ENCODE peak calls at places on chromosomes 13 and 19, in nine cellular contexts. Z, W, B, P, X, H, D, V and R are unnamed samples.

GRCh38 chr13:48233886-48234488 is 981 bp downstream of the ITM2B start:
- DNase-seq in Z (no peak), P (no peak), X (no peak), W (no peak), V (no peak), H (no peak), B (no peak), D (no peak), R (peak; percentile 78)

GRCh38 chr19:14430712-14431111 is 2.4 kb upstream of the PKN1 start:
- DNase-seq in D (no peak), W (no peak), B (no peak), X (no peak), H (no peak), Z (no peak), V (no peak), P (no peak), R (no peak)

GRCh38 chr13:26050568-26051230 is 1.1 kb downstream of the SHISA2 start:
- DNase-seq in W (no peak), P (no peak), H (no peak), Z (peak; percentile 76), D (peak; percentile 72), V (peak; percentile 48), X (no peak), B (no peak), R (peak; percentile 47)

GRCh38 chr19:17183271-17183757 is 31.8 kb upstream of the USE1 start:
- DNase-seq in X (no peak), H (peak; percentile 39), W (no peak), Z (no peak), B (no peak), V (no peak), P (no peak), D (no peak), R (no peak)

GRCh38 chr13:27403727-27404385 is 20.6 kb upstream of the GTF3A start:
- DNase-seq in V (no peak), Z (no peak), X (no peak), B (no peak), H (no peak), P (no peak), D (no peak), W (no peak), R (no peak)

GRCh38 chr19:17686027-17686511 is 2.1 kb downstream of the UNC13A start:
- DNase-seq in P (no peak), B (no peak), X (no peak), Z (no peak), V (no peak), D (no peak), W (peak; percentile 24), H (no peak), R (peak; percentile 10)

GRCh38 chr19:2087621-2088100 is 8.5 kb downstream of the MOB3A start:
- DNase-seq in P (no peak), B (no peak), X (no peak), H (no peak), D (no peak), V (no peak), Z (no peak), W (no peak), R (no peak)

GRCh38 chr13:27919299-27919933 is 384 bp upstream of the PDX1 start:
- DNase-seq in D (no peak), Z (no peak), W (no peak), B (no peak), X (no peak), H (no peak), P (no peak), V (no peak), R (no peak)

GRCh38 chr13:48255954-48256353 is 22.9 kb downstream of the ITM2B start:
- DNase-seq in H (no peak), V (no peak), W (no peak), X (no peak), P (no peak), B (no peak), Z (no peak), D (no peak), R (no peak)

GRCh38 chr19:11551603-11552235 is 7.3 kb downstream of the ELOF1 start:
- DNase-seq in H (no peak), Z (no peak), D (no peak), B (no peak), V (no peak), P (no peak), X (no peak), W (no peak), R (no peak)

GRCh38 chr13:108428691-108429090 is 159.2 kb downstream of the TNFSF13B start:
- DNase-seq in X (no peak), V (no peak), W (no peak), B (no peak), H (no peak), P (no peak), D (no peak), Z (no peak), R (no peak)

GRCh38 chr13:21986602-21987001 is 315.7 kb downstream of the FGF9 start:
- DNase-seq in D (no peak), P (no peak), H (no peak), X (no peak), W (no peak), Z (no peak), B (peak; percentile 34), V (no peak), R (no peak)

GRCh38 chr19:17481986-17482385 is 11.7 kb downstream of the SLC27A1 start:
- DNase-seq in D (no peak), W (no peak), H (no peak), Z (no peak), B (no peak), P (no peak), V (no peak), X (no peak), R (no peak)

GRCh38 chr13:108877300-108877699 is 247.9 kb downstream of the MYO16 start:
- DNase-seq in V (peak; percentile 25), B (no peak), H (no peak), W (peak; percentile 54), X (no peak), D (no peak), Z (no peak), P (no peak), R (peak; percentile 54)

GRCh38 chr13:76538004-76538403 is 348.2 kb downstream of the KCTD12 start:
- DNase-seq in W (no peak), B (no peak), P (no peak), D (no peak), H (no peak), V (no peak), X (no peak), Z (no peak), R (no peak)

GRCh38 chr19:8986296-8986695 is 23.9 kb downstream of the MUC16 start:
- DNase-seq in B (no peak), V (no peak), D (no peak), H (no peak), P (no peak), W (no peak), X (no peak), Z (no peak), R (no peak)

GRCh38 chr19:49949735-49950589 is 11.0 kb downstream of the SIGLEC11 start:
- DNase-seq in X (no peak), W (no peak), D (no peak), V (no peak), B (no peak), H (no peak), P (no peak), Z (no peak), R (no peak)

DNA sequence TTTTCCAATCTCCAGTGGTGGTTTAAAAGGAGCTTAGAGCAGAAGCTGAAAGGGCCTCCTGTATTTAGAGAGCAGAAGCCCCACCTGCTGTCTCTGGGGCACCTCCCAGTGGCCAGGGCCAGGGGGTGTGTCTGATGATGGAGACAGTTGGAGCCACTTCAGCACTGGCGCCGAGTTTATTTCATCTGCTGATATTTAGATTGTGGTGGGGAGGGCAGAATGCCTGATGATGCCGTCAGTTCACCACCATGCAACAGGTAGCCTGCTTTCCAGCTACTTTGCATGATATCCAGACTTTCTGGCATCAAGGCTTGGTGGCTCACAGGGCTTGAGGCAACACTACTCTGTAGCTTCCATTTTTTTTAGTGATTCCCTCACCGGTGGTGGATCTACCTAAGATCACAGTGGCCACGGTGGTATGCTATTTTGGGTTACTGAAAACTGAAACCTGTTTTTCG is 371.9 kb downstream of the KCNRG start:
- DNase-seq in H (peak; percentile 30), Z (peak; percentile 82), V (no peak), B (peak; percentile 53), D (peak; percentile 81), P (no peak), W (no peak), X (no peak), R (peak; percentile 60)
- TF ChIP-seq CTCF in H (no peak), Z (peak; percentile 35), V (peak; percentile 2), B (peak; percentile 28), D (peak; percentile 17), P (peak; percentile 5), W (peak; percentile 49), X (peak; percentile 46), R (peak; percentile 36)

GRCh38 chr19:41998246-41999020 is 4.4 kb upstream of the ATP1A3 start:
- DNase-seq in D (peak; percentile 34), X (no peak), W (peak; percentile 6), V (no peak), P (no peak), B (no peak), Z (no peak), H (peak; percentile 20), R (peak; percentile 53)
- H3K4me3 ChIP-seq in D (no peak overlapping the region), X (no peak overlapping the region), W (no peak overlapping the region), V (no peak overlapping the region), P (no peak overlapping the region), B (no peak overlapping the region), Z (no peak overlapping the region), H (no peak overlapping the region), R (no peak overlapping the region)

GRCh38 chr19:43596842-43597461 is 557 bp downstream of the ZNF576 start:
- DNase-seq in V (no peak), H (no peak), Z (no peak), B (no peak), D (no peak), P (no peak), W (no peak), X (no peak), R (peak; percentile 13)

GRCh38 chr19:43594710-43595604 is 977 bp downstream of the IRGQ start:
- DNase-seq in W (peak; percentile 45), B (no peak), H (peak; percentile 65), P (no peak), X (no peak), D (peak; percentile 43), Z (peak; percentile 81), V (peak; percentile 59), R (peak; percentile 86)

GRCh38 chr19:43594081-43594697 is 1.7 kb downstream of the IRGQ start:
- DNase-seq in P (no peak), H (no peak), Z (no peak), V (no peak), W (no peak), D (no peak), X (no peak), B (no peak), R (no peak)

GRCh38 chr19:43595605-43595998 is 332 bp downstream of the IRGQ start:
- DNase-seq in V (no peak), P (no peak), D (peak; percentile 17), X (no peak), Z (no peak), B (no peak), W (no peak), H (peak; percentile 25), R (no peak)

GRCh38 chr19:43595999-43596841 is at the start of the genes IRGQ and ZNF576:
- DNase-seq in B (peak; percentile 100), H (peak; percentile 100), P (peak; percentile 98), V (peak; percentile 99), X (peak; percentile 95), D (peak; percentile 100), Z (peak; percentile 100), W (peak; percentile 99), R (peak; percentile 100)
- TF ChIP-seq CTCF in B (no peak), H (no peak), P (no peak), V (no peak), X (peak; percentile 5), D (no peak), Z (no peak), W (no peak), R (peak; percentile 23)

GRCh38 chr19:45640849-45641273 is 1.7 kb upstream of the EML2 start:
- DNase-seq in Z (peak; percentile 72), D (no peak), B (no peak), H (peak; percentile 23), X (no peak), V (peak; percentile 85), P (no peak), W (no peak), R (no peak)
- H3K4me3 ChIP-seq in Z (peak overlapping the region; percentile 53), D (no peak overlapping the region), B (no peak overlapping the region), H (peak overlapping the region; percentile 52), X (no peak overlapping the region), V (no peak overlapping the region), P (peak overlapping the region; percentile 46), W (peak overlapping the region; percentile 48), R (peak overlapping the region; percentile 51)